ENCODE peak calls at places on chromosome 10, in eight cellular contexts. P, Y, I, Z, T, O, Q and S are unnamed samples.

GRCh38 chr10:84543948-84544347 is 215.6 kb downstream of the CCSER2 start:
- DNase-seq in I (no peak), Q (no peak), T (no peak), O (no peak), Y (no peak), Z (no peak), P (no peak), S (no peak)

GRCh38 chr10:6580279-6581029 is 378 bp upstream of the PRKCQ start:
- DNase-seq in I (peak), Z (peak), O (peak), P (peak), Y (peak), T (peak), Q (peak), S (peak)

GRCh38 chr10:6778992-6779701 is 199.1 kb upstream of the PRKCQ start:
- DNase-seq in Q (no peak), Y (peak), T (peak), O (no peak), P (no peak), Z (peak), I (peak), S (peak)

GRCh38 chr10:107481224-107481623 is 316.7 kb upstream of the SORCS1 start:
- DNase-seq in P (no peak), Y (no peak), O (no peak), Q (no peak), Z (no peak), T (no peak), I (no peak), S (no peak)

GRCh38 chr10:78549536-78549935 is 515.9 kb downstream of the RPS24 start:
- DNase-seq in P (no peak), I (no peak), Z (no peak), Y (no peak), T (no peak), Q (no peak), O (no peak), S (no peak)

GRCh38 chr10:11181996-11182395 is 164.3 kb downstream of the CELF2 start:
- DNase-seq in Y (peak), Z (peak), P (no peak), Q (no peak), T (no peak), O (no peak), I (peak), S (no peak)

GRCh38 chr10:132539431-132539839 is 1.8 kb downstream of the INPP5A start:
- DNase-seq in Z (no peak), T (no peak), Q (peak), O (peak), Y (peak), P (peak), I (peak), S (peak)

GRCh38 chr10:75397571-75397921 is 4.0 kb downstream of the ZNF503 start:
- DNase-seq in O (no peak), T (no peak), P (no peak), Y (peak), Z (peak), Q (no peak), I (no peak), S (no peak)

GRCh38 chr10:2619927-2620326 is 447.4 kb upstream of the PFKP start:
- DNase-seq in P (no peak), Z (no peak), O (no peak), Q (no peak), I (no peak), Y (no peak), T (no peak), S (no peak)

GRCh38 chr10:122421054-122421625 is 33.3 kb upstream of the ARMS2 start:
- DNase-seq in Y (no peak), T (no peak), P (no peak), I (no peak), O (no peak), Z (peak), Q (no peak), S (no peak)

DNA sequence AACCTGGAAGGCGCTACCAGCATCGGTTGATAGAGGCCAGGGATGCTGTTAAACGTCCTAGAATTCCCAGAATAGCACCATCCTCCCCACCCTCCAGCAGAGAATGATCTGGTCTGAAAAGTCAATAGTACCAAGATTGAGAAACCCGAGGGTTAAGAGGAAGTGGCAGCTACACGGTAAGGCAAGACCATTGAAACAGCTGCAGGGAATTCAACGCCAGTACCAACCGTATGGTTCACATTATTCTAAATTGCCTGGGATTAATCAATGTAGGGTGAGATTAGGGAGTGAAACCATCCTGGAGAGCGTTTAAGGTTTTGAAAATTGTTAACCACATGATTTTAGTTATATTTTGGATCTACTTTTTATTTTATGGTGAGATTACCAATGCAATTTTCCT is 352.2 kb downstream of the PRPF18 start:
- DNase-seq in P (no peak), T (peak), Z (peak), Y (no peak), Q (no peak), I (no peak), O (no peak), S (no peak)
- TF ChIP-seq CTCF in P (no peak), T (no peak), Z (no peak), Y (no peak), Q (no peak), I (no peak), O (no peak), S (no peak)

GRCh38 chr10:48601789-48602188 is 3.1 kb downstream of the ARHGAP22 start:
- DNase-seq in Q (no peak), P (no peak), Z (no peak), T (no peak), I (no peak), Y (no peak), O (no peak), S (no peak)
- H3K4me3 ChIP-seq in Q (no peak), P (no peak), Z (peak), T (peak), I (no peak), Y (no peak), O (no peak), S (no peak)

GRCh38 chr10:88117869-88118632 is 254.6 kb downstream of the PTEN start:
- DNase-seq in O (no peak), Y (peak), T (no peak), I (no peak), P (no peak), Z (no peak), Q (no peak), S (no peak)
- TF ChIP-seq CTCF in O (no peak), Y (peak), T (no peak), I (no peak), P (peak), Z (peak), Q (no peak), S (peak)

GRCh38 chr10:43401627-43402026 is 7.4 kb downstream of the HNRNPF start:
- DNase-seq in O (no peak), P (no peak), Y (no peak), Q (no peak), I (no peak), Z (no peak), T (no peak), S (no peak)
- H3K4me3 ChIP-seq in O (no peak), P (no peak), Y (no peak), Q (no peak), I (no peak), Z (no peak), T (no peak), S (no peak)

GRCh38 chr10:13518076-13518692 is 10.6 kb downstream of the BEND7 start:
- DNase-seq in O (no peak), P (no peak), Z (no peak), Q (no peak), Y (no peak), T (no peak), I (no peak), S (no peak)
- TF ChIP-seq CTCF in O (no peak), P (no peak), Z (peak), Q (no peak), Y (no peak), T (peak), I (no peak), S (peak)